ENCODE peak calls at places on chromosomes 4 and X, in ten cellular contexts. Z is K562; F is GM23248; Q is lung; P is heart right ventricle; B is CD8-positive, alpha-beta memory T cell; M is gastrocnemius medialis; S is upper lobe of left lung; V is neural progenitor cell; D is tibial nerve. O is an unnamed sample.
A peak's percentile ranks its signal among the peaks of the same experiment; 100 is the strongest.

GRCh38 chr4:123744664-123745290 is 348.2 kb downstream of the SPRY1 start:
- DNase-seq in Z (no peak), F (no peak), Q (peak; percentile 39), P (no peak), B (no peak), M (no peak), S (no peak), V (no peak), D (no peak), O (peak; percentile 25)

GRCh38 chr4:1400861-1401408 is 5.3 kb downstream of the NKX1-1 start:
- DNase-seq in Z (no peak), F (no peak), Q (no peak), P (no peak), B (no peak), M (no peak), S (no peak), V (no peak), D (no peak), O (no peak)

GRCh38 chr4:168480991-168481588 is 798 bp upstream of the DDX60L start:
- DNase-seq in Z (peak; percentile 12), F (peak; percentile 86), Q (no peak), P (no peak), B (peak; percentile 22), M (peak; percentile 45), S (no peak), V (no peak), D (peak; percentile 32), O (no peak)

GRCh38 chr4:101977096-101977495 is 186.6 kb downstream of the BANK1 start:
- DNase-seq in Z (no peak), F (peak; percentile 99), Q (peak; percentile 36), P (no peak), B (no peak), M (no peak), S (no peak), V (no peak), D (no peak), O (no peak)

GRCh38 chr4:113635739-113636437 is 125.7 kb downstream of the CAMK2D start:
- DNase-seq in Z (no peak), F (no peak), Q (no peak), P (no peak), B (no peak), M (no peak), S (no peak), V (no peak), D (no peak), O (no peak)

GRCh38 chr4:95155759-95156451 is 392.9 kb downstream of the UNC5C start:
- DNase-seq in Z (peak; percentile 39), F (peak; percentile 64), Q (no peak), P (no peak), B (no peak), M (no peak), S (no peak), V (peak; percentile 42), D (no peak), O (no peak)

GRCh38 chrX:40064055-40064597 is 33.6 kb downstream of the BCOR start:
- DNase-seq in Z (peak; percentile 44), F (no peak), Q (no peak), P (no peak), B (no peak), M (no peak), S (peak; percentile 33), V (no peak), D (no peak), O (no peak)

GRCh38 chr4:14384824-14385223 is 617.5 kb upstream of the CPEB2 start:
- DNase-seq in Z (no peak), F (no peak), Q (no peak), P (no peak), B (no peak), M (no peak), S (no peak), V (no peak), D (no peak), O (no peak)

GRCh38 chrX:132217203-132218073 is 1.8 kb downstream of the RAP2C start:
- DNase-seq in Z (peak; percentile 68), F (peak; percentile 85), Q (peak; percentile 71), P (peak; percentile 40), B (peak; percentile 65), M (peak; percentile 52), S (peak; percentile 89), V (peak; percentile 77), D (peak; percentile 30), O (peak; percentile 41)

GRCh38 chr4:153296424-153296823 is 48.1 kb upstream of the MND1 start:
- DNase-seq in Z (no peak), F (peak; percentile 64), Q (no peak), P (no peak), B (no peak), M (no peak), S (no peak), V (peak; percentile 11), D (no peak), O (no peak)

GRCh38 chr4:67459164-67459563 is 86.1 kb downstream of the CENPC start:
- DNase-seq in Z (no peak), F (no peak), Q (no peak), P (no peak), B (no peak), M (no peak), S (no peak), V (no peak), D (no peak), O (no peak)

GRCh38 chrX:3295731-3296130 is 50.7 kb downstream of the MXRA5 start:
- DNase-seq in Z (peak; percentile 58), F (peak; percentile 13), Q (no peak), P (no peak), B (no peak), M (no peak), S (no peak), V (peak; percentile 44), D (no peak), O (no peak)

GRCh38 chr4:22030321-22030720 is 81.7 kb upstream of the KCNIP4 start:
- DNase-seq in Z (no peak), F (no peak), Q (no peak), P (no peak), B (no peak), M (no peak), S (no peak), V (peak; percentile 3), D (no peak), O (no peak)

GRCh38 chr4:2936773-2937145 is 26.4 kb downstream of the NOP14 start:
- DNase-seq in Z (no peak), F (peak; percentile 93), Q (no peak), P (no peak), B (no peak), M (peak; percentile 81), S (no peak), V (no peak), D (no peak), O (peak; percentile 13)

GRCh38 chr4:7187297-7187592 is 5.1 kb upstream of the SORCS2 start:
- DNase-seq in Z (no peak), F (no peak), Q (no peak), P (no peak), B (no peak), M (no peak), S (no peak), V (no peak), D (no peak), O (no peak)

GRCh38 chrX:24424948-24425347 is 40.1 kb upstream of the PDK3 start:
- DNase-seq in Z (no peak), F (peak; percentile 84), Q (no peak), P (peak; percentile 28), B (no peak), M (peak; percentile 48), S (no peak), V (no peak), D (peak; percentile 63), O (peak; percentile 25)

GRCh38 chr4:54063224-54063623 is 1.2 kb downstream of the CHIC2 start:
- DNase-seq in Z (no peak), F (peak; percentile 81), Q (no peak), P (no peak), B (no peak), M (no peak), S (no peak), V (no peak), D (no peak), O (no peak)

GRCh38 chr4:186669159-186669720 is 54.4 kb downstream of the FAT1 start:
- DNase-seq in Z (no peak), F (peak; percentile 75), Q (no peak), P (no peak), B (no peak), M (no peak), S (peak; percentile 38), V (peak; percentile 41), D (peak; percentile 49), O (no peak)

DNA sequence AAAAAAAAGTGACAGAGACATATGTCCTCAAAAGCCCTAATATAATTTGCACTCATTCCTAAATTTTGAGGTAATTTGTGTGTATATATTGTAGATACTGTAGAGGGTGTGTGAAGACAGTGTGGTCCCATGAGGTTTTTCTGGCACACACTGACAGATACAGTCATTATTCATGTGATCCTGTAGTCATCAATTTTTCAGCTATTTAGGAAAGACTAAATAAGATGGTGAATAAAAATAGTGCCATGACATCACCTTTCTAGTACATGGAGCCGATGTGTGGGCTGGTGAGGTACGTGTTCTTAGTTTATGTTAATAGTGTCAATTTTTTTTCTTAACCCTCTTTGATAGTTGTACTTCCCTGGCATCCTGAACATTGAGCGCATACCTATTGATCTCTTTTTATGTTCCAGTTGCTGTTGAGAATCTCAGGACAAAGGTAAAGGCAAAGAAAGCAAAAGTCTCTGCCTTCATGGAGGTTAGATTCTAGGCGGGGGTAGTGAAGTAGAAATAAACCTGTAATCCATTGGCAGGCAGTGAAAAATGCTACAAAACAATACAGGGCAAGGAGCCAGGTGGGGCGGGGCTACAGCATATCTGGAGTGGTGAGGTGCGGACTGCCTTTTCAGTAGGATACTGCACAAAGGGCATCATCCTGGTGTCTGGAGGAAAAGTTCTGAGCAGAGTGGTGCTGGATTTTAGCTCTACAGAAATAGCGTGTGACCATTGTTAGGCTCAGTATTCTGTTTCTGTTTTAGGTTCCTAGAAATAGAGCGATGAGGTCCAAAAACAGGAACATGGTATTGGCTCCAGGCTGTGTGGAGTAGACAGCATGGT is 93.8 kb downstream of the ARHGAP10 start:
- DNase-seq in Z (no peak), F (peak; percentile 71), Q (no peak), P (peak; percentile 54), B (no peak), M (no peak), S (no peak), V (no peak), D (no peak), O (peak; percentile 68)
- H3K4me1 ChIP-seq in Z (no peaks in the 10 kb centered on the region), F (peaks cover 32% of the 10 kb centered on the region), Q (peaks cover 34% of the 10 kb centered on the region), P (peaks cover 44% of the 10 kb centered on the region), B (no peaks in the 10 kb centered on the region), M (peaks cover 83% of the 10 kb centered on the region), S (peaks cover 49% of the 10 kb centered on the region), V (peaks cover 31% of the 10 kb centered on the region), D (peaks cover 43% of the 10 kb centered on the region), O (peaks cover 97% of the 10 kb centered on the region)

GRCh38 chrX:53282313-53282712 is 929 bp upstream of the IQSEC2 start:
- DNase-seq in Z (no peak), F (no peak), Q (no peak), P (no peak), B (no peak), M (peak; percentile 59), S (no peak), V (peak; percentile 42), D (no peak), O (no peak)
- H3K4me1 ChIP-seq in Z (peaks cover 11% of the 10 kb centered on the region), F (peaks cover 17% of the 10 kb centered on the region), Q (no peaks in the 10 kb centered on the region), P (peaks cover 17% of the 10 kb centered on the region), B (peaks cover 5% of the 10 kb centered on the region), M (peaks cover 47% of the 10 kb centered on the region), S (peaks cover 13% of the 10 kb centered on the region), V (peaks cover 6% of the 10 kb centered on the region), D (peaks cover 8% of the 10 kb centered on the region), O (peaks cover 56% of the 10 kb centered on the region)

GRCh38 chr4:143397887-143398286 is 61.2 kb downstream of the GAB1 start:
- DNase-seq in Z (no peak), F (no peak), Q (no peak), P (no peak), B (no peak), M (no peak), S (no peak), V (no peak), D (no peak), O (no peak)
- H3K4me1 ChIP-seq in Z (peaks cover 3% of the 10 kb centered on the region), F (peaks cover 19% of the 10 kb centered on the region), Q (peaks cover 30% of the 10 kb centered on the region), P (peaks cover 42% of the 10 kb centered on the region), B (no peaks in the 10 kb centered on the region), M (peaks cover 86% of the 10 kb centered on the region), S (peaks cover 29% of the 10 kb centered on the region), V (no peaks in the 10 kb centered on the region), D (peaks cover 22% of the 10 kb centered on the region), O (peaks cover 100% of the 10 kb centered on the region)

GRCh38 chrX:68841251-68842049 is 12.6 kb downstream of the EFNB1 start:
- DNase-seq in Z (no peak), F (no peak), Q (no peak), P (peak; percentile 39), B (no peak), M (no peak), S (peak; percentile 81), V (no peak), D (no peak), O (peak; percentile 24)
- H3K4me1 ChIP-seq in Z (no peaks in the 10 kb centered on the region), F (no peaks in the 10 kb centered on the region), Q (no peaks in the 10 kb centered on the region), P (peaks cover 7% of the 10 kb centered on the region), B (no peaks in the 10 kb centered on the region), M (no peaks in the 10 kb centered on the region), S (no peaks in the 10 kb centered on the region), V (peaks cover 4% of the 10 kb centered on the region), D (no peaks in the 10 kb centered on the region), O (peaks cover 29% of the 10 kb centered on the region)